ENCODE peak calls at places on chromosomes 1 and 21, in six cellular contexts. H is endothelial cell of umbilical vein, R is Panc1, G is pancreas, Q is heart left ventricle, B is AG04450. C is an unnamed sample.
A peak's percentile ranks its signal among the peaks of the same experiment; 100 is the strongest.

GRCh38 chr1:45925728-45926287 is 122.4 kb downstream of the MAST2 start:
- DNase-seq in Q (no peak), G (no peak), B (no peak), R (no peak), H (peak; percentile 9), C (no peak)

GRCh38 chr1:27561126-27561899 is 42.6 kb downstream of the AHDC1 start:
- DNase-seq in R (no peak), B (no peak), H (no peak), Q (no peak), G (no peak), C (no peak)

GRCh38 chr1:159315381-159315780 is 13.2 kb downstream of the FCER1A start:
- DNase-seq in R (no peak), H (no peak), Q (no peak), G (no peak), B (no peak), C (no peak)

GRCh38 chr1:43893020-43893419 is 40.6 kb upstream of the ARTN start:
- DNase-seq in G (no peak), B (no peak), H (no peak), Q (no peak), R (no peak), C (no peak)

GRCh38 chr1:116334015-116334547 is 39.0 kb upstream of the ATP1A1 start:
- DNase-seq in Q (peak; percentile 70), B (peak; percentile 18), H (peak; percentile 49), R (no peak), G (no peak), C (no peak)

GRCh38 chr1:59061876-59062275 is 235.0 kb upstream of the FGGY start:
- DNase-seq in G (no peak), R (no peak), Q (peak; percentile 76), B (peak; percentile 67), H (peak; percentile 94), C (no peak)

GRCh38 chr1:234315091-234315541 is 58.1 kb upstream of the COA6 start:
- DNase-seq in H (peak; percentile 67), Q (no peak), R (peak; percentile 61), B (no peak), G (no peak), C (peak; percentile 43)

GRCh38 chr1:41537788-41538351 is 53.4 kb upstream of the EDN2 start:
- DNase-seq in R (no peak), B (peak; percentile 69), H (peak; percentile 82), Q (peak; percentile 82), G (peak; percentile 75), C (no peak)

GRCh38 chr1:158003409-158003805 is 10.0 kb downstream of the KIRREL1 start:
- DNase-seq in H (no peak), B (no peak), Q (no peak), G (no peak), R (no peak), C (no peak)

GRCh38 chr1:88877382-88877825 is 14.0 kb downstream of the GTF2B start:
- DNase-seq in R (no peak), B (no peak), Q (no peak), H (peak; percentile 46), G (no peak), C (no peak)

GRCh38 chr1:246680180-246680579 is 44.0 kb upstream of the SCCPDH start:
- DNase-seq in H (peak; percentile 27), B (no peak), Q (no peak), G (no peak), R (no peak), C (no peak)
- H3K27ac ChIP-seq in H (no peak overlapping the region), B (no peak overlapping the region), Q (peak overlapping the region; percentile 79), G (no peak overlapping the region), R (no peak overlapping the region), C (no peak overlapping the region)

GRCh38 chr21:45109831-45110492 is 35.6 kb downstream of the ADARB1 start:
- DNase-seq in H (peak; percentile 56), G (no peak), B (no peak), R (no peak), Q (no peak), C (no peak)
- H3K27ac ChIP-seq in H (peak overlapping the region; percentile 85), G (no peak overlapping the region), B (no peak overlapping the region), R (no peak overlapping the region), Q (peak overlapping the region; percentile 83), C (no peak overlapping the region)

GRCh38 chr1:248013229-248013710 is at the start of gene OR2L5:
- DNase-seq in H (no peak), B (no peak), Q (no peak), G (no peak), R (no peak), C (no peak)

GRCh38 chr1:248009681-248010080 is 3.8 kb upstream of the OR2L5 start:
- DNase-seq in Q (no peak), B (no peak), G (no peak), H (no peak), R (no peak), C (no peak)

DNA sequence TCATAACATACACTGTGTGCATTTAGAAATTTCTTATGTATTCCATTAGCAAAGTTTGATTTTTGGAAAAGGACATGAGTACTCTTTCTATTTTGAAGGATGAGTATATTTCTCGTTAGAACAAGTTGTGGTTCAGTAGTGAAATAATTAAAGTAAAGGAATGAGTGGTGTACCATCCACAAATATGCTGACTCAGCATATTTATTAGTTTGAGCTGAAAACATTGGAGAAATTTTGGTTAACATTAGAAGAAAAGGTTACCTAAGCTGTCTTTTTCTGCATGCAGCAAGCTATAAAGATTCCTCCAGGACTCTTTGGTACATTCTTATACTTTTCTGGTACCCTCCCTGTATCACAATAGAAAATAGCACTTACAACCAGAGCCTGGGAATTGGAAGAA is 5.7 kb upstream of the OR2L5 start:
- DNase-seq in Q (no peak), R (no peak), H (no peak), B (no peak), G (no peak), C (no peak)
- H3K27ac ChIP-seq in Q (no peak overlapping the region), R (no peak overlapping the region), H (no peak overlapping the region), B (no peak overlapping the region), G (no peak overlapping the region), C (no peak overlapping the region)

DNA sequence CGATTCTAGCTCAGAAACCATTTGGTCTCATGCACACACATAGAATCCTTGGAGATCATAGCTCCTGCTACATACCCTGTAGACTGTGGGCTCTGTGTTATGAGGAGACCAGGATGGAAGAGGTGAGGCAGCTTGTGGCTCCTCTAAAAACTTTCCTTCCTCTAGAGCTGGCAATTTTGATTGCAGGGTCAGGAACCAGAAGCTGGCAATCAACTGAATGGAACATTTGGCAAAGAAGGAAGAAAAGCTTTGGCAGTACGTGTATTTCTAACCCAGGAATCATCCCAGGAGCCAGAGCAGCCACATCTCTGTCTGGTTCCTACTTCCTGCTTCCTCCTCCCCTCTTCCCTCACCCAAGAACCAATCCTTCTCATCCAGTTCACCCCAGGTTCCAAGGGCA is 15.7 kb downstream of the PIK3C2B start:
- DNase-seq in G (no peak), Q (no peak), B (no peak), R (no peak), H (peak; percentile 50), C (no peak)
- H3K27ac ChIP-seq in G (no peak overlapping the region), Q (peak overlapping the region; percentile 72), B (no peak overlapping the region), R (no peak overlapping the region), H (no peak overlapping the region), C (no peak overlapping the region)

DNA sequence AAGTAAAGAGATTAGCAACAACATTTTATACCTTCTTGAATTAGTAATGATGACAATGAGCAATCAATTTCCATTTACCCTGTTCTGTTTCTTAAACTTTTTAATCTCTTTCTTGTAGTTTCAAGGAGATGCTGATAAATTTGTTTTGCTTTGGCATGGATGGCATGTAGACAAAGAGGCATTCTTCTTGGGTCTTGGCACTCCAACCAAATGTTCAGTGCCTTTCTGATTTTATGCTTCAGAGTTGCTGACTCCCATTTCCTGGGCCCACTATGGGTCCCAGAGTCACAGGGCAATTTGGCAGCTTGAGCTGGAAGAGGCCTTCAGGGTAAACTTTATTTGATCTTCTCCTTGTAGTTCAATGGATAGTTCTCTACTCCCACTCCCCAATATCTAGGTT is 42.1 kb upstream of the OSBPL9 start:
- DNase-seq in H (no peak), R (no peak), Q (no peak), B (no peak), G (no peak), C (no peak)
- H3K27ac ChIP-seq in H (no peak overlapping the region), R (peak overlapping the region; percentile 78), Q (no peak overlapping the region), B (no peak overlapping the region), G (no peak overlapping the region), C (no peak overlapping the region)

DNA sequence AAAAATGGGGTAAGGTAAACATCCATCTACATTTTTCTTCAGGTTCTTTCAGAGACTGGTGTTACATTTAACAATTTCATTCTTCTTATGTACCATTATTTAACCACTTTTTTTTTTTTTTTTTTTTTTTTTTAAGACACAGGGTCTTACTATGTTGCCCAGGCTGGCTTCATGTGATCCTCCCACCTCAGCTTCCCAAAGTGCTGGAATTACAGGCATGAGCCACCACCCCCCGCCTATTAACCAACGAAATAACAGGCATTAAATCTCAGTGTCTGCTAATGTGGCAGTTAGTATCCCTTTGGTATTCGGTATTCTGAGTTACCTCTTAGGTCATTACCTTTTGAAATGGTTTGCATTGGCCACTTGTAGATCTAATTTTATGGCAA is 84.0 kb downstream of the MRPL37 start:
- DNase-seq in R (no peak), H (no peak), B (no peak), Q (no peak), G (no peak), C (no peak)
- H3K27ac ChIP-seq in R (no peak overlapping the region), H (no peak overlapping the region), B (no peak overlapping the region), Q (no peak overlapping the region), G (no peak overlapping the region), C (no peak overlapping the region)

C was measured in CD4-positive, alpha-beta T cell.